ENCODE peak calls at places on chromosomes 6 and 20, in four cellular contexts. F, Y, D and W are unnamed samples.

GRCh38 chr20:2602046-2602735 is 50.2 kb upstream of the NOP56 start:
- DNase-seq in D (no peak), F (no peak), Y (no peak), W (no peak)

GRCh38 chr6:70547313-70547712 is 19.4 kb upstream of the SDHAF4 start:
- DNase-seq in Y (no peak), D (no peak), F (no peak), W (peak; percentile 13)

GRCh38 chr6:166361080-166361429 is 18.7 kb upstream of the SFT2D1 start:
- DNase-seq in Y (peak; percentile 99), F (no peak), D (no peak), W (no peak)

GRCh38 chr20:20535051-20535450 is 167.1 kb downstream of the INSM1 start:
- DNase-seq in D (no peak), F (no peak), Y (no peak), W (no peak)

GRCh38 chr6:151670116-151670515 is 137.4 kb upstream of the ESR1 start:
- DNase-seq in D (no peak), F (no peak), Y (no peak), W (no peak)

GRCh38 chr6:42726485-42727083 is 4.2 kb upstream of the PRPH2 start:
- DNase-seq in F (peak; percentile 66), D (peak; percentile 89), Y (peak; percentile 84), W (peak; percentile 86)

GRCh38 chr6:112296122-112296521 is 41.8 kb upstream of the LAMA4 start:
- DNase-seq in F (no peak), D (no peak), Y (peak; percentile 32), W (no peak)

GRCh38 chr6:99905209-99906106 is 88.6 kb downstream of the MCHR2 start:
- DNase-seq in D (peak; percentile 31), F (no peak), Y (peak; percentile 46), W (peak; percentile 24)

GRCh38 chr6:3245216-3245615 is 13.5 kb upstream of the PSMG4 start:
- DNase-seq in Y (no peak), D (no peak), F (no peak), W (no peak)

GRCh38 chr6:136085370-136086115 is 164.6 kb downstream of the MTFR2 start:
- DNase-seq in D (no peak), F (no peak), Y (no peak), W (peak; percentile 22)
- TF ChIP-seq ZBTB33 in D (no peak), F (no peak), Y (no peak), W (no peak)

GRCh38 chr6:53441035-53441493 is 92.3 kb upstream of the ELOVL5 start:
- DNase-seq in F (no peak), Y (no peak), D (no peak), W (no peak)
- TF ChIP-seq MAX in F (no peak), Y (no peak), D (no peak), W (no peak)

GRCh38 chr6:64580346-64580745 is 944.7 kb downstream of the PHF3 start:
- DNase-seq in F (no peak), Y (no peak), D (no peak), W (no peak)
- TF ChIP-seq MXI1 in F (no peak), Y (no peak), D (no peak), W (no peak)

DNA sequence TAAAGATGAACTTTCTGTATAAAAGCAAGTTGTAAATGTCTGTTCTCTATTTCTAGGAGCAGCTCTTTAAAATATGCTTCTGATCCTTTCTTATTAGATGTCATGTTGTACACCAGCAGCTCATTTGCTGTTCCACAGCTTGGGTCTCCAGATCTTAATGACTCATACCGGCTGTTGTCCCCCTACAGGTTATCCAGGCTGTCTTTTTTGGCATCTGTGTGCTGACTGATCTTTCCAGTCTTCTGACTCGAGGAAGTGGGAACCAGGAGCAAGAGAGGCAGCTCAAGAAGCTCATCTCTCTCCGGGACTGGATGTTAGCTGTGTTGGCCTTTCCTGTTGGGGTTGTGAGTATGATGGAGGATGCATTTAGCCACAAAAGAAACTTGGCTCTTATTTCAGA is 76.0 kb downstream of the AIG1 start:
- DNase-seq in F (no peak), D (no peak), Y (no peak), W (no peak)
- TF ChIP-seq ZBTB33 in F (no peak), D (no peak), Y (no peak), W (no peak)

GRCh38 chr6:94124333-94124732 is 705.0 kb upstream of the EPHA7 start:
- DNase-seq in Y (no peak), D (no peak), F (no peak), W (no peak)

DNA sequence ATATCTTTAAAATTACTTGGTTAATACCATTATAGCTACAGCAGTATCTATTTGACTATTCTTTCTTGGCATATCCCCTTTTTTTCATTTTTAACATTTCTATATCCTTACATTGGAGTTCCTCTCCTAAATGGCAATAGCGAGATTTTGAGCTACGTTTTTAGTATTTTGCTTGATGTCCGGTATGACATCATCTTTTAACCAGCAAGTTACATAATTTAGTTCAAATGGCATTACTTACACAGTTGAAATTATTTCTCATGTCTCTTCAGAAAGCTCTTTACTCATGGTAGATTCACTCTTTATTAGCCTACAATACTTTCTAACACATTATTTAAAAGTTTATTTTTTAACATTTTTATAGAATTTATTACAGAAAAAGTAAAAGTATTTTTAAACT is 701.7 kb upstream of the EPHA7 start:
- DNase-seq in F (no peak), D (no peak), Y (no peak), W (no peak)
- TF ChIP-seq MAX in F (no peak), D (no peak), Y (no peak), W (no peak)

GRCh38 chr6:104711371-104711770 is 148.3 kb downstream of the HACE1 start:
- DNase-seq in D (no peak), F (no peak), Y (peak; percentile 80), W (no peak)
- TF ChIP-seq MXI1 in D (no peak), F (no peak), Y (peak; percentile 23), W (no peak)

DNA sequence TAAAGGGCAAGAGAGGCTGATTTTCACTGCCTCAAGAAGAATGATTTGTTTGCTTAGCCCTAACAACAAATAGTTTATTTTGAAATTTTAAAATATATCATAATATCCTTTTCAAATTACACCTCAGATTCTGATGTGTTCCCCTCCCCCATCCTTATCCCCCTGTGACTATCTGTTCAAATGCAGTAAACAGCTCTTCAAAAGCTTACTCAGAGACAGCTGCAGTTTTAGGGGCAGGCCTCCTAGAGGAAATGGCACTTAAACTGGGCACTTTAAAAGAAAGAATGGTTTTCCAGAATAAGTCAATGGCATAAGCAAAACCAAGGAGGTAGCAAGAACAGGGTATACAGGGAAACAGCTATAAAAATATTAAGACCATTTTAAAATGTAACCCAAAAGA is 118.6 kb upstream of the UST start:
- DNase-seq in F (no peak), D (peak; percentile 14), Y (no peak), W (no peak)
- TF ChIP-seq ZBTB33 in F (no peak), D (no peak), Y (no peak), W (no peak)

DNA sequence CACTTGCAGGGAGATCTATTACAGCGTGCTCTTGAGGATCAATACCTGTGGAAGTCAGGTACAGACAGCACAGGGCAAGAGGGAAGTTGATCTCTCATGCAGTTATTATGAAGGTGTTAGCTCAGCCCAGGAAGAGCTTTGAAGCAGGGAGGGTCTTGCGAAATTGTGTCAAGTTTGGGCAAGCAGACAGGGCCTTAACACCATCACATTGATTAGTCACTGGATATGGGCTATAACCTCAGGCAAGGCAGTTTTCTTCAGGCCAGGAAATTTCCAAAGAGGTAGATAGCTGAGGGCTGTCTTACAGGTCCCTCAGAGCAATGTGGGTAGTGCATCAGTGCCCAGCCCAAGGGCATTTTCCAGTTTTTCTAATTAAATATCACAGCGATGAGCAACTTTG is 643.8 kb downstream of the DHX35 start:
- DNase-seq in D (no peak), Y (no peak), F (no peak), W (no peak)
- TF ChIP-seq MAX in D (no peak), Y (no peak), F (no peak), W (no peak)